ENCODE peak calls at places on chromosome 19, in ten cellular contexts. O is foreskin keratinocyte, P is BE2C, V is thyroid gland, S is cardiac muscle cell, D is stomach, K is prostate gland, N is Caco-2, C is pancreas, M is adrenal gland. I is an unnamed sample. For H3K4me1, the result is how much of the 10 kb centered on the place peaks cover.

GRCh38 chr19:4069331-4069959 is 2.7 kb upstream of the ZBTB7A start:
- DNase-seq in O (no peak), P (no peak), V (no peak), S (no peak), D (no peak), K (no peak), N (no peak), C (no peak), M (peak), I (peak)

GRCh38 chr19:47492571-47493377 is 8.8 kb upstream of the KPTN start:
- DNase-seq in O (no peak), P (no peak), V (no peak), S (no peak), D (no peak), K (no peak), N (no peak), C (peak), M (no peak), I (no peak)

GRCh38 chr19:5080809-5081208 is 111.9 kb downstream of the KDM4B start:
- DNase-seq in O (no peak), P (no peak), V (no peak), S (no peak), D (no peak), K (no peak), N (no peak), C (no peak), M (no peak), I (no peak)

GRCh38 chr19:43534811-43535761 is 2.1 kb downstream of the ZNF575 start:
- DNase-seq in O (peak), P (peak), V (peak), S (peak), D (peak), K (peak), N (peak), C (peak), M (peak), I (peak)

GRCh38 chr19:11377237-11377636 is 2.8 kb downstream of the SWSAP1 start:
- DNase-seq in O (peak), P (peak), V (peak), S (no peak), D (no peak), K (peak), N (no peak), C (no peak), M (peak), I (no peak)

GRCh38 chr19:48997972-48998371 is 4.3 kb downstream of the RUVBL2 start:
- DNase-seq in O (no peak), P (peak), V (peak), S (peak), D (peak), K (no peak), N (peak), C (no peak), M (peak), I (peak)

GRCh38 chr19:27794444-27795042 is 1418.4 kb downstream of the UQCRFS1 start:
- DNase-seq in O (peak), P (no peak), V (peak), S (peak), D (no peak), K (no peak), N (no peak), C (no peak), M (peak), I (no peak)

GRCh38 chr19:6723108-6723618 is 2.7 kb upstream of the C3 start:
- DNase-seq in O (no peak), P (no peak), V (peak), S (no peak), D (no peak), K (peak), N (no peak), C (peak), M (peak), I (no peak)

GRCh38 chr19:3734310-3734600 is 26.1 kb downstream of the TJP3 start:
- DNase-seq in O (no peak), P (no peak), V (no peak), S (no peak), D (no peak), K (no peak), N (no peak), C (no peak), M (no peak), I (no peak)

GRCh38 chr19:33779849-33780248 is 16.8 kb upstream of the KCTD15 start:
- DNase-seq in O (no peak), P (no peak), V (no peak), S (no peak), D (no peak), K (no peak), N (no peak), C (no peak), M (no peak), I (no peak)

GRCh38 chr19:8924283-8924682 is 85.9 kb downstream of the MUC16 start:
- DNase-seq in O (no peak), P (no peak), V (no peak), S (no peak), D (no peak), K (no peak), N (no peak), C (no peak), M (no peak), I (no peak)

GRCh38 chr19:18476507-18477041 is 38.6 kb upstream of the ISYNA1 start:
- DNase-seq in O (no peak), P (no peak), V (no peak), S (no peak), D (no peak), K (no peak), N (no peak), C (no peak), M (no peak), I (no peak)

GRCh38 chr19:8468761-8469458 is 24.1 kb downstream of the HNRNPM start:
- DNase-seq in O (no peak), P (no peak), V (no peak), S (no peak), D (no peak), K (no peak), N (no peak), C (no peak), M (no peak), I (no peak)

GRCh38 chr19:14400913-14401312 is 18.2 kb downstream of the DDX39A start:
- DNase-seq in O (no peak), P (no peak), V (peak), S (no peak), D (no peak), K (no peak), N (no peak), C (no peak), M (no peak), I (no peak)

GRCh38 chr19:3276341-3276799 is 51.9 kb downstream of the CELF5 start:
- DNase-seq in O (peak), P (peak), V (no peak), S (no peak), D (peak), K (peak), N (peak), C (peak), M (no peak), I (peak)

GRCh38 chr19:46186101-46186716 is 38.2 kb downstream of the IGFL2 start:
- DNase-seq in O (no peak), P (no peak), V (no peak), S (peak), D (no peak), K (no peak), N (no peak), C (no peak), M (peak), I (no peak)

GRCh38 chr19:20923077-20923871 is at the start of gene ZNF85:
- DNase-seq in O (peak), P (peak), V (peak), S (peak), D (peak), K (peak), N (no peak), C (peak), M (peak), I (peak)

GRCh38 chr19:5360003-5360820 is 19.6 kb upstream of the PTPRS start:
- DNase-seq in O (no peak), P (no peak), V (peak), S (no peak), D (no peak), K (no peak), N (no peak), C (no peak), M (peak), I (no peak)

GRCh38 chr19:47272448-47273312 is 2.0 kb upstream of the INAFM1 start:
- DNase-seq in O (no peak), P (no peak), V (peak), S (no peak), D (peak), K (peak), N (peak), C (peak), M (peak), I (peak)

GRCh38 chr19:15197275-15198005 is 3.4 kb downstream of the NOTCH3 start:
- DNase-seq in O (no peak), P (no peak), V (no peak), S (no peak), D (no peak), K (no peak), N (no peak), C (peak), M (no peak), I (no peak)

GRCh38 chr19:6414033-6414643 is 10.5 kb downstream of the KHSRP start:
- DNase-seq in O (no peak), P (no peak), V (no peak), S (no peak), D (no peak), K (no peak), N (peak), C (no peak), M (no peak), I (no peak)

GRCh38 chr19:1003283-1003682 is 3.1 kb downstream of the GRIN3B start:
- DNase-seq in O (no peak), P (no peak), V (no peak), S (no peak), D (no peak), K (no peak), N (no peak), C (no peak), M (no peak), I (no peak)

GRCh38 chr19:29567366-29567915 is 38.6 kb upstream of the POP4 start:
- DNase-seq in O (no peak), P (no peak), V (no peak), S (no peak), D (no peak), K (no peak), N (no peak), C (no peak), M (no peak), I (no peak)

GRCh38 chr19:7970716-7971448 is 27.4 kb upstream of the TIMM44 start:
- DNase-seq in O (no peak), P (peak), V (peak), S (peak), D (peak), K (no peak), N (peak), C (no peak), M (peak), I (peak)

GRCh38 chr19:18170714-18171255 is 2.8 kb upstream of the IFI30 start:
- DNase-seq in O (no peak), P (no peak), V (no peak), S (no peak), D (no peak), K (no peak), N (no peak), C (no peak), M (peak), I (no peak)

GRCh38 chr19:41324921-41325639 is 15.1 kb downstream of the CCDC97 start:
- DNase-seq in O (peak), P (peak), V (peak), S (peak), D (no peak), K (peak), N (peak), C (peak), M (peak), I (peak)

GRCh38 chr19:41327076-41327475 is 17.1 kb downstream of the CCDC97 start:
- DNase-seq in O (no peak), P (no peak), V (no peak), S (no peak), D (no peak), K (no peak), N (no peak), C (no peak), M (no peak), I (no peak)

GRCh38 chr19:41325640-41325946 is 15.6 kb downstream of the CCDC97 start:
- DNase-seq in O (no peak), P (no peak), V (no peak), S (no peak), D (no peak), K (no peak), N (no peak), C (no peak), M (no peak), I (no peak)

GRCh38 chr19:41327499-41328156 is 17.7 kb downstream of the CCDC97 start:
- DNase-seq in O (peak), P (peak), V (peak), S (no peak), D (peak), K (peak), N (no peak), C (peak), M (peak), I (peak)

GRCh38 chr19:41325947-41326706 is 16.2 kb downstream of the CCDC97 start:
- DNase-seq in O (no peak), P (peak), V (no peak), S (peak), D (no peak), K (no peak), N (no peak), C (peak), M (no peak), I (no peak)
- H3K4me1 ChIP-seq in O (under half), P (half or more), V (under half), S (under half), D (half or more), K (under half), N (under half), C (under half), M (half or more), I (under half)

GRCh38 chr19:55463583-55464031 is 944 bp downstream of the C19orf85 start:
- DNase-seq in O (no peak), P (peak), V (no peak), S (no peak), D (no peak), K (no peak), N (no peak), C (no peak), M (no peak), I (no peak)

GRCh38 chr19:55461259-55461973 is at the start of gene ISOC2:
- DNase-seq in O (peak), P (peak), V (peak), S (peak), D (peak), K (peak), N (peak), C (peak), M (peak), I (peak)

GRCh38 chr19:55460670-55461258 is 678 bp downstream of the ISOC2 start:
- DNase-seq in O (peak), P (peak), V (peak), S (peak), D (peak), K (peak), N (peak), C (peak), M (peak), I (peak)

GRCh38 chr19:55462722-55463121 is 1.3 kb upstream of the ISOC2 start:
- DNase-seq in O (no peak), P (peak), V (no peak), S (no peak), D (no peak), K (no peak), N (no peak), C (no peak), M (no peak), I (no peak)

DNA sequence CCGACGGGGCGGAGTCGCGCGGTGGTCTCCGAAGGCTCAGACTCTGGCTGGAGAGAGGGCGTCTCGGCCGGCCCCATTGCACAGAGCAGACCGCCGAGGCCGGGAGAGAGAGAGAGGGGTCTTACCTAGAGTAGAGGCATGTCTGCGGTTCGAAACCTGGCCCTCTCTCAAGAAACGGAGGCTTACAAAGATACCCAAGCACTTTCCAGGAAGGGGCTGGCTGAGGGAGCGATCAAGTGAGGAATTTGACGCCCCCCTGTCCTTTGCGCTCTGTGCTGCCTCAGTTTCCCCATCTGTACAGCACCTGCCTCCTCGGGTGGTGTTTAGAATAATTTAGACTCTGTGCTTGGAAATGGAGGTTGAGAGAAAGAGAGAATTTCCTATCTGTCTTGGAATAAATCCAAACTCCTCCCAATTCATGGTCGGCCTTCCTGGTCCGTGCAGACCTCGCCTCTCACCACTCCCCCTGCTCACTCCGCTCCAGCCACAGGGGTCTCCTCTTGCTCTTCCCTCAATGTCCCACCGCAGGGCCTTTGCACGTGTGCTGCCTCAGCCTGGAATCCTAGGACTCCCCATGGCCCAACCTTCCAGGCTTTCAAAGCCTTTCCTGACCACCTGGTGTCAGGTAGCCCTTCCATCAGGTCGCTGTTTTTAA is 659 bp upstream of the ISOC2 start:
- DNase-seq in O (no peak), P (no peak), V (no peak), S (no peak), D (no peak), K (no peak), N (no peak), C (no peak), M (no peak), I (no peak)
- TF ChIP-seq CTCF in O (no peak), P (no peak), V (no peak), S (no peak), D (no peak), K (no peak), N (no peak), C (no peak), M (no peak), I (no peak)

GRCh38 chr19:38037151-38037611 is 130.2 kb downstream of the SIPA1L3 start:
- DNase-seq in O (no peak), P (no peak), V (peak), S (peak), D (no peak), K (no peak), N (no peak), C (peak), M (no peak), I (no peak)
- H3K4me1 ChIP-seq in O (under half), P (under half), V (under half), S (under half), D (under half), K (under half), N (under half), C (under half), M (under half), I (under half)

GRCh38 chr19:39341122-39341719 is 1.0 kb upstream of the SAMD4B start:
- DNase-seq in O (no peak), P (peak), V (peak), S (peak), D (peak), K (peak), N (peak), C (peak), M (peak), I (peak)
- TF ChIP-seq CTCF in O (no peak), P (no peak), V (no peak), S (no peak), D (no peak), K (no peak), N (peak), C (no peak), M (no peak), I (no peak)

GRCh38 chr19:16593181-16593580 is 21.0 kb upstream of the SLC35E1 start:
- DNase-seq in O (no peak), P (no peak), V (no peak), S (no peak), D (no peak), K (no peak), N (no peak), C (no peak), M (no peak), I (no peak)
- H3K4me1 ChIP-seq in O (under half), P (under half), V (under half), S (under half), D (half or more), K (under half), N (under half), C (under half), M (half or more), I (under half)

DNA sequence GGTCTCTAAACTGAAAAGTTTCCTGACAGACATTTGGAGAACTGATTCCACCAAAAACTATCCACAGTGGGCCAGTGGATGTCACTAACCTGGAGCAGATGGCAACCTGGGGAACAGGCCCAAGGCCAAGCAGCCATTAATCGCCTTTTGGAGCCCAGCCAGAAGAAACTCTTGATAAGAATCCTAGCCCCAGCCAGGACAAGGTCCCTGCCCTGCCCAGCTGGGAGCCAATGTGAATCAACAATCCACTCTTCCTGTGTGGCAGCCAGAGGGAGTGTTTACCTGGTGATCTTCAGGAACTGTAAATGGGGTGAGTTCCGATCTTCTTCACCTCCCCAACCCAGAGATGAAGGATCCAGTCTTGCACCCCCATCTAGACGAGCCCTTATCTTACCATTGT is 14.5 kb upstream of the IGSF23 start:
- DNase-seq in O (no peak), P (no peak), V (no peak), S (no peak), D (peak), K (no peak), N (no peak), C (peak), M (peak), I (peak)
- TF ChIP-seq CTCF in O (no peak), P (no peak), V (no peak), S (no peak), D (no peak), K (no peak), N (no peak), C (no peak), M (no peak), I (no peak)

GRCh38 chr19:35791814-35792279 is 16.5 kb downstream of the ARHGAP33 start:
- DNase-seq in O (no peak), P (no peak), V (no peak), S (no peak), D (no peak), K (no peak), N (no peak), C (no peak), M (no peak), I (no peak)

GRCh38 chr19:35789978-35790944 is 14.9 kb downstream of the ARHGAP33 start:
- DNase-seq in O (no peak), P (no peak), V (no peak), S (no peak), D (no peak), K (no peak), N (no peak), C (peak), M (no peak), I (no peak)

GRCh38 chr19:35792312-35792711 is 16.9 kb downstream of the ARHGAP33 start:
- DNase-seq in O (no peak), P (no peak), V (no peak), S (no peak), D (no peak), K (no peak), N (no peak), C (peak), M (no peak), I (no peak)

GRCh38 chr19:35792888-35793287 is 17.5 kb downstream of the ARHGAP33 start:
- DNase-seq in O (no peak), P (no peak), V (no peak), S (no peak), D (no peak), K (no peak), N (no peak), C (no peak), M (no peak), I (no peak)

GRCh38 chr19:35790981-35791813 is 15.8 kb downstream of the ARHGAP33 start:
- DNase-seq in O (no peak), P (no peak), V (peak), S (no peak), D (no peak), K (no peak), N (peak), C (peak), M (no peak), I (no peak)
- H3K4me1 ChIP-seq in O (under half), P (under half), V (under half), S (under half), D (under half), K (under half), N (under half), C (under half), M (under half), I (under half)

GRCh38 chr19:51607920-51608562 is 22.2 kb downstream of the SIGLEC5 start:
- DNase-seq in O (peak), P (peak), V (peak), S (peak), D (peak), K (peak), N (peak), C (peak), M (peak), I (peak)
- TF ChIP-seq CTCF in O (peak), P (peak), V (no peak), S (peak), D (no peak), K (peak), N (peak), C (peak), M (peak), I (peak)

GRCh38 chr19:2061936-2062729 is 11.1 kb upstream of the MKNK2 start:
- DNase-seq in O (no peak), P (no peak), V (no peak), S (no peak), D (no peak), K (no peak), N (no peak), C (peak), M (no peak), I (peak)
- H3K4me1 ChIP-seq in O (under half), P (under half), V (under half), S (under half), D (half or more), K (under half), N (under half), C (under half), M (half or more), I (under half)